ENCODE peak calls at places on chromosomes 4 and X, in seven cellular contexts. One of them, this sample, is unnamed.

GRCh38 chr4:7985891-7986441 is 46.3 kb upstream of the AFAP1 start:
- DNase-seq in small intestine: peak; percentile 76
- DNase-seq in naive thymus-derived CD4-positive, alpha-beta T cell: no peak
- DNase-seq in heart right ventricle: no peak
- DNase-seq in cardiac muscle cell: peak; percentile 74
- DNase-seq in lower lobe of right lung: no peak
- DNase-seq in fibroblast of lung: no peak
- DNase-seq in this sample: no peak

GRCh38 chr4:1593881-1594345 is 90.2 kb downstream of the FAM53A start:
- DNase-seq in small intestine: no peak
- DNase-seq in naive thymus-derived CD4-positive, alpha-beta T cell: no peak
- DNase-seq in heart right ventricle: no peak
- DNase-seq in cardiac muscle cell: no peak
- DNase-seq in lower lobe of right lung: peak; percentile 16
- DNase-seq in fibroblast of lung: no peak
- DNase-seq in this sample: no peak

GRCh38 chr4:16029329-16029728 is 54.5 kb downstream of the PROM1 start:
- DNase-seq in small intestine: no peak
- DNase-seq in naive thymus-derived CD4-positive, alpha-beta T cell: no peak
- DNase-seq in heart right ventricle: no peak
- DNase-seq in cardiac muscle cell: peak; percentile 49
- DNase-seq in lower lobe of right lung: no peak
- DNase-seq in fibroblast of lung: peak; percentile 82
- DNase-seq in this sample: no peak

GRCh38 chr4:125719987-125720386 is 405.2 kb downstream of the FAT4 start:
- DNase-seq in small intestine: no peak
- DNase-seq in naive thymus-derived CD4-positive, alpha-beta T cell: no peak
- DNase-seq in heart right ventricle: no peak
- DNase-seq in cardiac muscle cell: no peak
- DNase-seq in lower lobe of right lung: no peak
- DNase-seq in fibroblast of lung: peak; percentile 30
- DNase-seq in this sample: no peak

GRCh38 chrX:131187234-131187633 is 101.9 kb downstream of the IGSF1 start:
- DNase-seq in small intestine: no peak
- DNase-seq in naive thymus-derived CD4-positive, alpha-beta T cell: no peak
- DNase-seq in heart right ventricle: no peak
- DNase-seq in cardiac muscle cell: peak; percentile 4
- DNase-seq in lower lobe of right lung: no peak
- DNase-seq in fibroblast of lung: no peak
- DNase-seq in this sample: no peak

GRCh38 chr4:108240356-108240755 is 71.6 kb upstream of the LEF1 start:
- DNase-seq in small intestine: no peak
- DNase-seq in naive thymus-derived CD4-positive, alpha-beta T cell: no peak
- DNase-seq in heart right ventricle: no peak
- DNase-seq in cardiac muscle cell: no peak
- DNase-seq in lower lobe of right lung: no peak
- DNase-seq in fibroblast of lung: peak; percentile 87
- DNase-seq in this sample: no peak

GRCh38 chr4:8286719-8287355 is 17.3 kb downstream of the HTRA3 start:
- DNase-seq in small intestine: no peak
- DNase-seq in naive thymus-derived CD4-positive, alpha-beta T cell: no peak
- DNase-seq in heart right ventricle: no peak
- DNase-seq in cardiac muscle cell: no peak
- DNase-seq in lower lobe of right lung: no peak
- DNase-seq in fibroblast of lung: no peak
- DNase-seq in this sample: no peak

GRCh38 chr4:74534936-74535335 is 90.0 kb downstream of the AREG start:
- DNase-seq in small intestine: peak; percentile 34
- DNase-seq in naive thymus-derived CD4-positive, alpha-beta T cell: no peak
- DNase-seq in heart right ventricle: no peak
- DNase-seq in cardiac muscle cell: no peak
- DNase-seq in lower lobe of right lung: no peak
- DNase-seq in fibroblast of lung: no peak
- DNase-seq in this sample: no peak

GRCh38 chr4:135120190-135120589 is 918.6 kb upstream of the PABPC4L start:
- DNase-seq in small intestine: no peak
- DNase-seq in naive thymus-derived CD4-positive, alpha-beta T cell: no peak
- DNase-seq in heart right ventricle: no peak
- DNase-seq in cardiac muscle cell: no peak
- DNase-seq in lower lobe of right lung: no peak
- DNase-seq in fibroblast of lung: peak; percentile 1
- DNase-seq in this sample: no peak

GRCh38 chr4:162497564-162498167 is 333.9 kb upstream of the FSTL5 start:
- DNase-seq in small intestine: peak; percentile 36
- DNase-seq in naive thymus-derived CD4-positive, alpha-beta T cell: no peak
- DNase-seq in heart right ventricle: no peak
- DNase-seq in cardiac muscle cell: peak; percentile 77
- DNase-seq in lower lobe of right lung: no peak
- DNase-seq in fibroblast of lung: peak; percentile 29
- DNase-seq in this sample: peak; percentile 11

GRCh38 chr4:17189322-17189721 is 290.9 kb upstream of the LDB2 start:
- DNase-seq in small intestine: no peak
- DNase-seq in naive thymus-derived CD4-positive, alpha-beta T cell: no peak
- DNase-seq in heart right ventricle: no peak
- DNase-seq in cardiac muscle cell: no peak
- DNase-seq in lower lobe of right lung: no peak
- DNase-seq in fibroblast of lung: peak; percentile 84
- DNase-seq in this sample: no peak

GRCh38 chr4:188107931-188108843 is 1.2 kb downstream of the TRIML2 start:
- DNase-seq in small intestine: no peak
- DNase-seq in naive thymus-derived CD4-positive, alpha-beta T cell: no peak
- DNase-seq in heart right ventricle: no peak
- DNase-seq in cardiac muscle cell: no peak
- DNase-seq in lower lobe of right lung: no peak
- DNase-seq in fibroblast of lung: peak; percentile 1
- DNase-seq in this sample: no peak

GRCh38 chr4:153832720-153833287 is 43.9 kb upstream of the SFRP2 start:
- DNase-seq in small intestine: no peak
- DNase-seq in naive thymus-derived CD4-positive, alpha-beta T cell: no peak
- DNase-seq in heart right ventricle: no peak
- DNase-seq in cardiac muscle cell: no peak
- DNase-seq in lower lobe of right lung: no peak
- DNase-seq in fibroblast of lung: no peak
- DNase-seq in this sample: no peak

GRCh38 chr4:95732061-95732460 is 107.8 kb upstream of the PDHA2 start:
- DNase-seq in small intestine: no peak
- DNase-seq in naive thymus-derived CD4-positive, alpha-beta T cell: no peak
- DNase-seq in heart right ventricle: no peak
- DNase-seq in cardiac muscle cell: no peak
- DNase-seq in lower lobe of right lung: no peak
- DNase-seq in fibroblast of lung: peak; percentile 83
- DNase-seq in this sample: no peak

GRCh38 chrX:15334561-15334960 is 762 bp downstream of the PIGA start:
- DNase-seq in small intestine: peak; percentile 11
- DNase-seq in naive thymus-derived CD4-positive, alpha-beta T cell: peak; percentile 23
- DNase-seq in heart right ventricle: no peak
- DNase-seq in cardiac muscle cell: no peak
- DNase-seq in lower lobe of right lung: no peak
- DNase-seq in fibroblast of lung: peak; percentile 29
- DNase-seq in this sample: no peak

GRCh38 chr4:176735300-176735699 is 57.4 kb downstream of the VEGFC start:
- DNase-seq in small intestine: no peak
- DNase-seq in naive thymus-derived CD4-positive, alpha-beta T cell: no peak
- DNase-seq in heart right ventricle: no peak
- DNase-seq in cardiac muscle cell: peak; percentile 17
- DNase-seq in lower lobe of right lung: no peak
- DNase-seq in fibroblast of lung: peak; percentile 60
- DNase-seq in this sample: no peak

GRCh38 chr4:170025523-170026252 is 507 bp downstream of the MFAP3L start:
- DNase-seq in small intestine: no peak
- DNase-seq in naive thymus-derived CD4-positive, alpha-beta T cell: no peak
- DNase-seq in heart right ventricle: peak; percentile 12
- DNase-seq in cardiac muscle cell: peak; percentile 30
- DNase-seq in lower lobe of right lung: peak; percentile 54
- DNase-seq in fibroblast of lung: no peak
- DNase-seq in this sample: no peak

GRCh38 chr4:43048570-43048969 is 156.1 kb downstream of the GRXCR1 start:
- DNase-seq in small intestine: no peak
- DNase-seq in naive thymus-derived CD4-positive, alpha-beta T cell: no peak
- DNase-seq in heart right ventricle: no peak
- DNase-seq in cardiac muscle cell: no peak
- DNase-seq in lower lobe of right lung: no peak
- DNase-seq in fibroblast of lung: no peak
- DNase-seq in this sample: no peak

GRCh38 chr4:98630804-98631454 is 27.5 kb downstream of the TSPAN5 start:
- DNase-seq in small intestine: no peak
- DNase-seq in naive thymus-derived CD4-positive, alpha-beta T cell: no peak
- DNase-seq in heart right ventricle: no peak
- DNase-seq in cardiac muscle cell: no peak
- DNase-seq in lower lobe of right lung: no peak
- DNase-seq in fibroblast of lung: peak; percentile 39
- DNase-seq in this sample: no peak

GRCh38 chr4:54941994-54942552 is 183.3 kb downstream of the KDR start:
- DNase-seq in small intestine: no peak
- DNase-seq in naive thymus-derived CD4-positive, alpha-beta T cell: peak; percentile 75
- DNase-seq in heart right ventricle: peak; percentile 36
- DNase-seq in cardiac muscle cell: peak; percentile 10
- DNase-seq in lower lobe of right lung: no peak
- DNase-seq in fibroblast of lung: no peak
- DNase-seq in this sample: peak; percentile 6

GRCh38 chr4:173488074-173488473 is 42.0 kb downstream of the HAND2 start:
- DNase-seq in small intestine: no peak
- DNase-seq in naive thymus-derived CD4-positive, alpha-beta T cell: no peak
- DNase-seq in heart right ventricle: no peak
- DNase-seq in cardiac muscle cell: no peak
- DNase-seq in lower lobe of right lung: no peak
- DNase-seq in fibroblast of lung: no peak
- DNase-seq in this sample: no peak

GRCh38 chr4:173489514-173489913 is 40.5 kb downstream of the HAND2 start:
- DNase-seq in small intestine: no peak
- DNase-seq in naive thymus-derived CD4-positive, alpha-beta T cell: no peak
- DNase-seq in heart right ventricle: no peak
- DNase-seq in cardiac muscle cell: no peak
- DNase-seq in lower lobe of right lung: no peak
- DNase-seq in fibroblast of lung: peak; percentile 97
- DNase-seq in this sample: no peak

GRCh38 chr4:173486714-173487392 is 43.2 kb downstream of the HAND2 start:
- DNase-seq in small intestine: no peak
- DNase-seq in naive thymus-derived CD4-positive, alpha-beta T cell: no peak
- DNase-seq in heart right ventricle: peak; percentile 70
- DNase-seq in cardiac muscle cell: no peak
- DNase-seq in lower lobe of right lung: no peak
- DNase-seq in fibroblast of lung: peak; percentile 66
- DNase-seq in this sample: no peak

GRCh38 chr4:173490256-173490655 is 39.8 kb downstream of the HAND2 start:
- DNase-seq in small intestine: no peak
- DNase-seq in naive thymus-derived CD4-positive, alpha-beta T cell: no peak
- DNase-seq in heart right ventricle: no peak
- DNase-seq in cardiac muscle cell: no peak
- DNase-seq in lower lobe of right lung: no peak
- DNase-seq in fibroblast of lung: no peak
- DNase-seq in this sample: no peak

DNA sequence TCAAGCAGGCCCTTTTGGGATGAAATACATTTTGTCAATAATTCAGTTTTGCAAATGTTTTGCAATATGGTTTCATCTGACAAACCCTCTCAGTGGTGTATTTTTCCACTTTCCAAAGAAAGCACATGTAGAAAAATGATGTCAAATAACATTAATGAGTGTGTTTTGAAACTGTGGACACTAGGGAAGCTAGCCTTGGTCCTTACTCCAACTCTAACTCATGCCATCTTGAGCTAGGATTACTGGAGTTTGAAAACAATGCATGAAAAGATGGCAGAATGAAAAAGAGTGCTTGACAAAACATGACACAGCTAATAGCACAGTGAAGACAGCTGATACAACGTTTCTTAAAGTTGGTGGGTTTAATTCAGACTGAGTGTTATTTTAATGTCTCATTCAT is 41.4 kb downstream of the HAND2 start:
- DNase-seq in small intestine: no peak
- DNase-seq in naive thymus-derived CD4-positive, alpha-beta T cell: no peak
- DNase-seq in heart right ventricle: no peak
- DNase-seq in cardiac muscle cell: no peak
- DNase-seq in lower lobe of right lung: no peak
- DNase-seq in fibroblast of lung: peak; percentile 29
- DNase-seq in this sample: no peak
- H3K4me1 ChIP-seq in small intestine: no peaks in the 10 kb centered on the region
- H3K4me1 ChIP-seq in naive thymus-derived CD4-positive, alpha-beta T cell: no peaks in the 10 kb centered on the region
- H3K4me1 ChIP-seq in heart right ventricle: peaks cover 14% of the 10 kb centered on the region
- H3K4me1 ChIP-seq in cardiac muscle cell: peaks cover 15% of the 10 kb centered on the region
- H3K4me1 ChIP-seq in lower lobe of right lung: peaks cover 14% of the 10 kb centered on the region
- H3K4me1 ChIP-seq in fibroblast of lung: peaks cover 27% of the 10 kb centered on the region
- H3K4me1 ChIP-seq in this sample: no peaks in the 10 kb centered on the region

GRCh38 chrX:51395474-51395806 is 62.8 kb downstream of the NUDT10 start:
- DNase-seq in small intestine: no peak
- DNase-seq in naive thymus-derived CD4-positive, alpha-beta T cell: no peak
- DNase-seq in heart right ventricle: no peak
- DNase-seq in cardiac muscle cell: no peak
- DNase-seq in lower lobe of right lung: no peak
- DNase-seq in fibroblast of lung: no peak
- DNase-seq in this sample: no peak
- H3K4me3 ChIP-seq in small intestine: no peak overlapping the region
- H3K4me3 ChIP-seq in naive thymus-derived CD4-positive, alpha-beta T cell: peak overlapping the region; percentile 74
- H3K4me3 ChIP-seq in heart right ventricle: no peak overlapping the region
- H3K4me3 ChIP-seq in cardiac muscle cell: no peak overlapping the region
- H3K4me3 ChIP-seq in lower lobe of right lung: peak overlapping the region; percentile 43
- H3K4me3 ChIP-seq in fibroblast of lung: no peak overlapping the region
- H3K4me3 ChIP-seq in this sample: peak overlapping the region; percentile 70

DNA sequence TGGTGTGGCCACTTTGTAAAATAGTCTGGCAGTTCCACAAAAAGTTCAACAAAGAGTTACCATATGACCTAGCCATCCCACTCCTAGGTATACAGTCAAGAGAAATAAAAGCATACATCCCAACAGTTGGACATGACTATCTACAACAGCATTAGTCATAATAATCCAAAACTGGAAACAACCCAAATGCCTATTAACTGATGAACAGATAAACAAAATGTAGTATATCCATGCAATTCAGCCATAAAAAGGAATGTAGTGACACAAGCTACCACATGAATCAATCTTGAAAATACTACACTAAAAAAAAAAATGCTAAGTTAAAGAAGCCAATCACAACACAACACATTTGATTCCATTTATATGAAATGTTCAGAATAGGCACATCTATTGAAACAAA is 16.1 kb downstream of the MED14 start:
- DNase-seq in small intestine: no peak
- DNase-seq in naive thymus-derived CD4-positive, alpha-beta T cell: no peak
- DNase-seq in heart right ventricle: no peak
- DNase-seq in cardiac muscle cell: no peak
- DNase-seq in lower lobe of right lung: no peak
- DNase-seq in fibroblast of lung: peak; percentile 72
- DNase-seq in this sample: no peak
- H3K27ac ChIP-seq in small intestine: no peak overlapping the region
- H3K27ac ChIP-seq in naive thymus-derived CD4-positive, alpha-beta T cell: no peak overlapping the region
- H3K27ac ChIP-seq in heart right ventricle: no peak overlapping the region
- H3K27ac ChIP-seq in cardiac muscle cell: no peak overlapping the region
- H3K27ac ChIP-seq in lower lobe of right lung: no peak overlapping the region
- H3K27ac ChIP-seq in fibroblast of lung: no peak overlapping the region
- H3K27ac ChIP-seq in this sample: no peak overlapping the region

GRCh38 chr4:81965454-81965853 is 408.3 kb downstream of the HNRNPD start:
- DNase-seq in small intestine: no peak
- DNase-seq in naive thymus-derived CD4-positive, alpha-beta T cell: no peak
- DNase-seq in heart right ventricle: no peak
- DNase-seq in cardiac muscle cell: no peak
- DNase-seq in lower lobe of right lung: no peak
- DNase-seq in fibroblast of lung: no peak
- DNase-seq in this sample: no peak

GRCh38 chr4:81971637-81972036 is 402.2 kb downstream of the HNRNPD start:
- DNase-seq in small intestine: no peak
- DNase-seq in naive thymus-derived CD4-positive, alpha-beta T cell: no peak
- DNase-seq in heart right ventricle: no peak
- DNase-seq in cardiac muscle cell: no peak
- DNase-seq in lower lobe of right lung: no peak
- DNase-seq in fibroblast of lung: no peak
- DNase-seq in this sample: no peak

GRCh38 chr4:81965911-81966310 is 407.9 kb downstream of the HNRNPD start:
- DNase-seq in small intestine: no peak
- DNase-seq in naive thymus-derived CD4-positive, alpha-beta T cell: no peak
- DNase-seq in heart right ventricle: no peak
- DNase-seq in cardiac muscle cell: no peak
- DNase-seq in lower lobe of right lung: no peak
- DNase-seq in fibroblast of lung: no peak
- DNase-seq in this sample: no peak

GRCh38 chr4:81970454-81970853 is 403.3 kb downstream of the HNRNPD start:
- DNase-seq in small intestine: no peak
- DNase-seq in naive thymus-derived CD4-positive, alpha-beta T cell: no peak
- DNase-seq in heart right ventricle: no peak
- DNase-seq in cardiac muscle cell: no peak
- DNase-seq in lower lobe of right lung: no peak
- DNase-seq in fibroblast of lung: no peak
- DNase-seq in this sample: no peak
- H3K4me1 ChIP-seq in small intestine: no peaks in the 10 kb centered on the region
- H3K4me1 ChIP-seq in naive thymus-derived CD4-positive, alpha-beta T cell: no peaks in the 10 kb centered on the region
- H3K4me1 ChIP-seq in heart right ventricle: no peaks in the 10 kb centered on the region
- H3K4me1 ChIP-seq in cardiac muscle cell: no peaks in the 10 kb centered on the region
- H3K4me1 ChIP-seq in lower lobe of right lung: no peaks in the 10 kb centered on the region
- H3K4me1 ChIP-seq in fibroblast of lung: no peaks in the 10 kb centered on the region
- H3K4me1 ChIP-seq in this sample: no peaks in the 10 kb centered on the region

This sample was measured in CD8-positive, alpha-beta memory T cell.